ENCODE peak calls at places on chromosomes 5 and 9, in five cellular contexts. F is endothelial cell, L is neuronal stem cell, M is left ventricle myocardium inferior, J is non-pigmented ciliary epithelial cell. G is an unnamed sample.

GRCh38 chr5:126970517-126971017 is 59.8 kb downstream of the MARCHF3 start:
- DNase-seq in F (no peak), L (no peak), M (no peak), J (no peak), G (no peak)

GRCh38 chr5:141868541-141868940 is 9.7 kb downstream of the PCDH1 start:
- DNase-seq in F (no peak), L (no peak), M (no peak), J (no peak), G (no peak)

GRCh38 chr5:10173716-10174115 is 76.0 kb downstream of the ATPSCKMT start:
- DNase-seq in F (no peak), L (no peak), M (no peak), J (no peak), G (no peak)

GRCh38 chr9:76414656-76415055 is 20.4 kb upstream of the RFK start:
- DNase-seq in F (no peak), L (no peak), M (no peak), J (no peak), G (no peak)

GRCh38 chr9:77731930-77732329 is 83.8 kb upstream of the GNA14 start:
- DNase-seq in F (no peak), L (no peak), M (no peak), J (no peak), G (no peak)

GRCh38 chr9:135300346-135301141 is 179.0 kb upstream of the PPP1R26 start:
- DNase-seq in F (no peak), L (no peak), M (no peak), J (no peak), G (no peak)

GRCh38 chr5:177372910-177373309 is 11.3 kb upstream of the SLC34A1 start:
- DNase-seq in F (no peak), L (no peak), M (no peak), J (no peak), G (no peak)

GRCh38 chr5:40984884-40985283 is 75.6 kb downstream of the C7 start:
- DNase-seq in F (no peak), L (no peak), M (no peak), J (peak), G (no peak)

GRCh38 chr5:88889165-88890069 is 6.4 kb upstream of the MEF2C start:
- DNase-seq in F (peak), L (no peak), M (peak), J (no peak), G (peak)

GRCh38 chr9:138006576-138007233 is 129.1 kb downstream of the CACNA1B start:
- DNase-seq in F (no peak), L (no peak), M (no peak), J (no peak), G (no peak)

GRCh38 chr5:138138949-138139775 is at the start of gene NME5:
- DNase-seq in F (peak), L (peak), M (peak), J (no peak), G (peak)

GRCh38 chr9:105114318-105114717 is 130.1 kb upstream of the SLC44A1 start:
- DNase-seq in F (no peak), L (no peak), M (no peak), J (no peak), G (no peak)

G was measured in retina.